ENCODE peak calls at places on chromosomes 5 and 9, in ten cellular contexts. One of them, this sample, is unnamed.

GRCh38 chr5:8457187-8458037 is 588.5 kb downstream of the MTRR start:
- DNase-seq in kidney glomerular epithelial cell: peak
- DNase-seq in T-helper 9 cell: peak
- DNase-seq in A549: peak
- DNase-seq in left colon: peak
- DNase-seq in skeletal muscle cell: peak
- DNase-seq in stimulated activated CD4-positive, alpha-beta T cell treated with anti-CD3 and anti-CD28 coated beads, Interleukin-4, amount 100 ng/mL, for 48 hours: peak
- DNase-seq in T-helper 1 cell: peak
- DNase-seq in erythroblast: peak
- DNase-seq in astrocyte of the spinal cord: peak
- DNase-seq in this sample: peak

GRCh38 chr5:178785999-178786398 is 55.5 kb upstream of the ZNF354A start:
- DNase-seq in T-helper 9 cell: no peak
- DNase-seq in astrocyte of the spinal cord: no peak
- DNase-seq in T-helper 1 cell: no peak
- DNase-seq in kidney glomerular epithelial cell: no peak
- DNase-seq in erythroblast: no peak
- DNase-seq in stimulated activated CD4-positive, alpha-beta T cell treated with anti-CD3 and anti-CD28 coated beads, Interleukin-4, amount 100 ng/mL, for 48 hours: no peak
- DNase-seq in skeletal muscle cell: no peak
- DNase-seq in left colon: no peak
- DNase-seq in A549: peak
- DNase-seq in this sample: peak

GRCh38 chr5:123367739-123368138 is 55.5 kb downstream of the CEP120 start:
- DNase-seq in stimulated activated CD4-positive, alpha-beta T cell treated with anti-CD3 and anti-CD28 coated beads, Interleukin-4, amount 100 ng/mL, for 48 hours: no peak
- DNase-seq in T-helper 9 cell: no peak
- DNase-seq in skeletal muscle cell: no peak
- DNase-seq in astrocyte of the spinal cord: peak
- DNase-seq in erythroblast: no peak
- DNase-seq in left colon: no peak
- DNase-seq in kidney glomerular epithelial cell: no peak
- DNase-seq in A549: no peak
- DNase-seq in T-helper 1 cell: no peak
- DNase-seq in this sample: no peak

GRCh38 chr5:139765409-139766217 is 30.0 kb upstream of the PSD2 start:
- DNase-seq in stimulated activated CD4-positive, alpha-beta T cell treated with anti-CD3 and anti-CD28 coated beads, Interleukin-4, amount 100 ng/mL, for 48 hours: peak
- DNase-seq in T-helper 9 cell: peak
- DNase-seq in A549: peak
- DNase-seq in astrocyte of the spinal cord: peak
- DNase-seq in left colon: peak
- DNase-seq in erythroblast: peak
- DNase-seq in kidney glomerular epithelial cell: no peak
- DNase-seq in skeletal muscle cell: no peak
- DNase-seq in T-helper 1 cell: peak
- DNase-seq in this sample: peak

GRCh38 chr9:93022721-93023520 is 35.6 kb upstream of the SUSD3 start:
- DNase-seq in T-helper 9 cell: no peak
- DNase-seq in skeletal muscle cell: no peak
- DNase-seq in astrocyte of the spinal cord: no peak
- DNase-seq in A549: no peak
- DNase-seq in left colon: no peak
- DNase-seq in kidney glomerular epithelial cell: no peak
- DNase-seq in T-helper 1 cell: no peak
- DNase-seq in stimulated activated CD4-positive, alpha-beta T cell treated with anti-CD3 and anti-CD28 coated beads, Interleukin-4, amount 100 ng/mL, for 48 hours: no peak
- DNase-seq in erythroblast: no peak
- DNase-seq in this sample: no peak

GRCh38 chr9:131651599-131651998 is 88.3 kb downstream of the RAPGEF1 start:
- DNase-seq in T-helper 9 cell: no peak
- DNase-seq in skeletal muscle cell: no peak
- DNase-seq in erythroblast: no peak
- DNase-seq in kidney glomerular epithelial cell: no peak
- DNase-seq in A549: no peak
- DNase-seq in stimulated activated CD4-positive, alpha-beta T cell treated with anti-CD3 and anti-CD28 coated beads, Interleukin-4, amount 100 ng/mL, for 48 hours: no peak
- DNase-seq in T-helper 1 cell: no peak
- DNase-seq in left colon: no peak
- DNase-seq in astrocyte of the spinal cord: no peak
- DNase-seq in this sample: no peak

GRCh38 chr5:157442989-157443619 is 16.9 kb upstream of the NIPAL4 start:
- DNase-seq in A549: no peak
- DNase-seq in skeletal muscle cell: no peak
- DNase-seq in erythroblast: no peak
- DNase-seq in T-helper 9 cell: no peak
- DNase-seq in kidney glomerular epithelial cell: no peak
- DNase-seq in astrocyte of the spinal cord: no peak
- DNase-seq in left colon: no peak
- DNase-seq in T-helper 1 cell: no peak
- DNase-seq in stimulated activated CD4-positive, alpha-beta T cell treated with anti-CD3 and anti-CD28 coated beads, Interleukin-4, amount 100 ng/mL, for 48 hours: no peak
- DNase-seq in this sample: no peak

GRCh38 chr5:62466228-62466627 is 53.7 kb downstream of the IPO11 start:
- DNase-seq in T-helper 9 cell: no peak
- DNase-seq in A549: no peak
- DNase-seq in left colon: no peak
- DNase-seq in skeletal muscle cell: no peak
- DNase-seq in T-helper 1 cell: no peak
- DNase-seq in kidney glomerular epithelial cell: no peak
- DNase-seq in stimulated activated CD4-positive, alpha-beta T cell treated with anti-CD3 and anti-CD28 coated beads, Interleukin-4, amount 100 ng/mL, for 48 hours: no peak
- DNase-seq in astrocyte of the spinal cord: no peak
- DNase-seq in erythroblast: no peak
- DNase-seq in this sample: no peak

GRCh38 chr5:90747175-90747574 is 188.6 kb downstream of the ADGRV1 start:
- DNase-seq in left colon: no peak
- DNase-seq in skeletal muscle cell: peak
- DNase-seq in astrocyte of the spinal cord: peak
- DNase-seq in T-helper 1 cell: no peak
- DNase-seq in kidney glomerular epithelial cell: peak
- DNase-seq in A549: no peak
- DNase-seq in T-helper 9 cell: no peak
- DNase-seq in stimulated activated CD4-positive, alpha-beta T cell treated with anti-CD3 and anti-CD28 coated beads, Interleukin-4, amount 100 ng/mL, for 48 hours: no peak
- DNase-seq in erythroblast: no peak
- DNase-seq in this sample: peak

GRCh38 chr5:122756263-122756911 is 18.5 kb upstream of the SNX2 start:
- DNase-seq in erythroblast: no peak
- DNase-seq in astrocyte of the spinal cord: peak
- DNase-seq in A549: no peak
- DNase-seq in skeletal muscle cell: peak
- DNase-seq in stimulated activated CD4-positive, alpha-beta T cell treated with anti-CD3 and anti-CD28 coated beads, Interleukin-4, amount 100 ng/mL, for 48 hours: no peak
- DNase-seq in T-helper 1 cell: no peak
- DNase-seq in left colon: no peak
- DNase-seq in T-helper 9 cell: no peak
- DNase-seq in kidney glomerular epithelial cell: peak
- DNase-seq in this sample: no peak

GRCh38 chr5:167973126-167973525 is 318.3 kb upstream of the WWC1 start:
- DNase-seq in kidney glomerular epithelial cell: no peak
- DNase-seq in A549: no peak
- DNase-seq in skeletal muscle cell: no peak
- DNase-seq in T-helper 9 cell: no peak
- DNase-seq in T-helper 1 cell: no peak
- DNase-seq in astrocyte of the spinal cord: no peak
- DNase-seq in stimulated activated CD4-positive, alpha-beta T cell treated with anti-CD3 and anti-CD28 coated beads, Interleukin-4, amount 100 ng/mL, for 48 hours: no peak
- DNase-seq in erythroblast: no peak
- DNase-seq in left colon: no peak
- DNase-seq in this sample: no peak

GRCh38 chr9:36914212-36914577 is 119.9 kb downstream of the PAX5 start:
- DNase-seq in kidney glomerular epithelial cell: no peak
- DNase-seq in T-helper 9 cell: no peak
- DNase-seq in T-helper 1 cell: no peak
- DNase-seq in A549: no peak
- DNase-seq in left colon: no peak
- DNase-seq in skeletal muscle cell: no peak
- DNase-seq in stimulated activated CD4-positive, alpha-beta T cell treated with anti-CD3 and anti-CD28 coated beads, Interleukin-4, amount 100 ng/mL, for 48 hours: no peak
- DNase-seq in astrocyte of the spinal cord: no peak
- DNase-seq in erythroblast: no peak
- DNase-seq in this sample: no peak

GRCh38 chr5:132961887-132962286 is 1.5 kb downstream of the AFF4 start:
- DNase-seq in T-helper 1 cell: no peak
- DNase-seq in astrocyte of the spinal cord: peak
- DNase-seq in erythroblast: peak
- DNase-seq in left colon: no peak
- DNase-seq in stimulated activated CD4-positive, alpha-beta T cell treated with anti-CD3 and anti-CD28 coated beads, Interleukin-4, amount 100 ng/mL, for 48 hours: no peak
- DNase-seq in kidney glomerular epithelial cell: peak
- DNase-seq in skeletal muscle cell: no peak
- DNase-seq in T-helper 9 cell: no peak
- DNase-seq in A549: no peak
- DNase-seq in this sample: no peak

GRCh38 chr9:118529210-118529609 is 825.0 kb downstream of the TLR4 start:
- DNase-seq in A549: no peak
- DNase-seq in kidney glomerular epithelial cell: no peak
- DNase-seq in T-helper 9 cell: no peak
- DNase-seq in astrocyte of the spinal cord: peak
- DNase-seq in erythroblast: no peak
- DNase-seq in stimulated activated CD4-positive, alpha-beta T cell treated with anti-CD3 and anti-CD28 coated beads, Interleukin-4, amount 100 ng/mL, for 48 hours: no peak
- DNase-seq in T-helper 1 cell: no peak
- DNase-seq in skeletal muscle cell: peak
- DNase-seq in left colon: no peak
- DNase-seq in this sample: no peak

GRCh38 chr5:58447231-58447630 is 12.7 kb downstream of the PLK2 start:
- DNase-seq in A549: no peak
- DNase-seq in skeletal muscle cell: no peak
- DNase-seq in T-helper 9 cell: no peak
- DNase-seq in left colon: no peak
- DNase-seq in astrocyte of the spinal cord: peak
- DNase-seq in kidney glomerular epithelial cell: no peak
- DNase-seq in T-helper 1 cell: no peak
- DNase-seq in stimulated activated CD4-positive, alpha-beta T cell treated with anti-CD3 and anti-CD28 coated beads, Interleukin-4, amount 100 ng/mL, for 48 hours: no peak
- DNase-seq in erythroblast: no peak
- DNase-seq in this sample: no peak

GRCh38 chr5:74231697-74232096 is 408.8 kb downstream of the ENC1 start:
- DNase-seq in left colon: no peak
- DNase-seq in skeletal muscle cell: no peak
- DNase-seq in kidney glomerular epithelial cell: no peak
- DNase-seq in stimulated activated CD4-positive, alpha-beta T cell treated with anti-CD3 and anti-CD28 coated beads, Interleukin-4, amount 100 ng/mL, for 48 hours: no peak
- DNase-seq in T-helper 1 cell: no peak
- DNase-seq in A549: no peak
- DNase-seq in T-helper 9 cell: no peak
- DNase-seq in erythroblast: no peak
- DNase-seq in astrocyte of the spinal cord: no peak
- DNase-seq in this sample: no peak

GRCh38 chr5:125578551-125578950 is 832.1 kb upstream of the ZNF608 start:
- DNase-seq in A549: no peak
- DNase-seq in skeletal muscle cell: no peak
- DNase-seq in left colon: no peak
- DNase-seq in stimulated activated CD4-positive, alpha-beta T cell treated with anti-CD3 and anti-CD28 coated beads, Interleukin-4, amount 100 ng/mL, for 48 hours: no peak
- DNase-seq in kidney glomerular epithelial cell: no peak
- DNase-seq in T-helper 9 cell: no peak
- DNase-seq in T-helper 1 cell: no peak
- DNase-seq in erythroblast: no peak
- DNase-seq in astrocyte of the spinal cord: no peak
- DNase-seq in this sample: no peak

GRCh38 chr5:132207783-132208182 is 19.9 kb downstream of the P4HA2 start:
- DNase-seq in T-helper 9 cell: no peak
- DNase-seq in stimulated activated CD4-positive, alpha-beta T cell treated with anti-CD3 and anti-CD28 coated beads, Interleukin-4, amount 100 ng/mL, for 48 hours: no peak
- DNase-seq in erythroblast: no peak
- DNase-seq in A549: no peak
- DNase-seq in astrocyte of the spinal cord: peak
- DNase-seq in T-helper 1 cell: no peak
- DNase-seq in kidney glomerular epithelial cell: no peak
- DNase-seq in skeletal muscle cell: no peak
- DNase-seq in left colon: no peak
- DNase-seq in this sample: no peak

GRCh38 chr5:147169399-147169798 is 65.4 kb upstream of the STK32A start:
- DNase-seq in A549: no peak
- DNase-seq in left colon: no peak
- DNase-seq in erythroblast: no peak
- DNase-seq in T-helper 1 cell: no peak
- DNase-seq in astrocyte of the spinal cord: peak
- DNase-seq in kidney glomerular epithelial cell: peak
- DNase-seq in skeletal muscle cell: no peak
- DNase-seq in T-helper 9 cell: no peak
- DNase-seq in stimulated activated CD4-positive, alpha-beta T cell treated with anti-CD3 and anti-CD28 coated beads, Interleukin-4, amount 100 ng/mL, for 48 hours: no peak
- DNase-seq in this sample: no peak

GRCh38 chr5:108681079-108681921 is 66.4 kb upstream of the FER start:
- DNase-seq in skeletal muscle cell: peak
- DNase-seq in T-helper 1 cell: no peak
- DNase-seq in kidney glomerular epithelial cell: peak
- DNase-seq in left colon: peak
- DNase-seq in astrocyte of the spinal cord: peak
- DNase-seq in T-helper 9 cell: no peak
- DNase-seq in stimulated activated CD4-positive, alpha-beta T cell treated with anti-CD3 and anti-CD28 coated beads, Interleukin-4, amount 100 ng/mL, for 48 hours: no peak
- DNase-seq in A549: peak
- DNase-seq in erythroblast: peak
- DNase-seq in this sample: peak

GRCh38 chr9:112891521-112891920 is 845 bp upstream of the SLC46A2 start:
- DNase-seq in stimulated activated CD4-positive, alpha-beta T cell treated with anti-CD3 and anti-CD28 coated beads, Interleukin-4, amount 100 ng/mL, for 48 hours: no peak
- DNase-seq in A549: no peak
- DNase-seq in erythroblast: no peak
- DNase-seq in kidney glomerular epithelial cell: no peak
- DNase-seq in T-helper 1 cell: no peak
- DNase-seq in T-helper 9 cell: no peak
- DNase-seq in astrocyte of the spinal cord: no peak
- DNase-seq in skeletal muscle cell: no peak
- DNase-seq in left colon: no peak
- DNase-seq in this sample: no peak

GRCh38 chr9:124671861-124672260 is 99.2 kb downstream of the NR6A1 start:
- DNase-seq in T-helper 1 cell: no peak
- DNase-seq in left colon: no peak
- DNase-seq in stimulated activated CD4-positive, alpha-beta T cell treated with anti-CD3 and anti-CD28 coated beads, Interleukin-4, amount 100 ng/mL, for 48 hours: no peak
- DNase-seq in astrocyte of the spinal cord: no peak
- DNase-seq in A549: no peak
- DNase-seq in erythroblast: no peak
- DNase-seq in skeletal muscle cell: no peak
- DNase-seq in T-helper 9 cell: no peak
- DNase-seq in kidney glomerular epithelial cell: no peak
- DNase-seq in this sample: no peak

GRCh38 chr9:110148868-110149267 is 59.1 kb downstream of the C9orf152 start:
- DNase-seq in T-helper 9 cell: no peak
- DNase-seq in A549: no peak
- DNase-seq in left colon: no peak
- DNase-seq in kidney glomerular epithelial cell: no peak
- DNase-seq in stimulated activated CD4-positive, alpha-beta T cell treated with anti-CD3 and anti-CD28 coated beads, Interleukin-4, amount 100 ng/mL, for 48 hours: no peak
- DNase-seq in T-helper 1 cell: no peak
- DNase-seq in erythroblast: no peak
- DNase-seq in astrocyte of the spinal cord: no peak
- DNase-seq in skeletal muscle cell: peak
- DNase-seq in this sample: no peak

GRCh38 chr5:5537426-5537825 is 114.9 kb downstream of the ICE1 start:
- DNase-seq in stimulated activated CD4-positive, alpha-beta T cell treated with anti-CD3 and anti-CD28 coated beads, Interleukin-4, amount 100 ng/mL, for 48 hours: no peak
- DNase-seq in skeletal muscle cell: no peak
- DNase-seq in A549: no peak
- DNase-seq in erythroblast: no peak
- DNase-seq in T-helper 1 cell: no peak
- DNase-seq in T-helper 9 cell: no peak
- DNase-seq in left colon: no peak
- DNase-seq in astrocyte of the spinal cord: no peak
- DNase-seq in kidney glomerular epithelial cell: no peak
- DNase-seq in this sample: no peak

GRCh38 chr5:161686149-161686548 is 628 bp downstream of the GABRA6 start:
- DNase-seq in skeletal muscle cell: no peak
- DNase-seq in T-helper 1 cell: no peak
- DNase-seq in A549: no peak
- DNase-seq in erythroblast: no peak
- DNase-seq in kidney glomerular epithelial cell: no peak
- DNase-seq in left colon: no peak
- DNase-seq in stimulated activated CD4-positive, alpha-beta T cell treated with anti-CD3 and anti-CD28 coated beads, Interleukin-4, amount 100 ng/mL, for 48 hours: no peak
- DNase-seq in T-helper 9 cell: no peak
- DNase-seq in astrocyte of the spinal cord: no peak
- DNase-seq in this sample: no peak

GRCh38 chr9:104872959-104873850 is 54.8 kb downstream of the ABCA1 start:
- DNase-seq in stimulated activated CD4-positive, alpha-beta T cell treated with anti-CD3 and anti-CD28 coated beads, Interleukin-4, amount 100 ng/mL, for 48 hours: no peak
- DNase-seq in skeletal muscle cell: peak
- DNase-seq in erythroblast: no peak
- DNase-seq in A549: peak
- DNase-seq in T-helper 1 cell: no peak
- DNase-seq in astrocyte of the spinal cord: peak
- DNase-seq in kidney glomerular epithelial cell: peak
- DNase-seq in T-helper 9 cell: no peak
- DNase-seq in left colon: peak
- DNase-seq in this sample: no peak

GRCh38 chr5:31811210-31811609 is 172.3 kb downstream of the PDZD2 start:
- DNase-seq in kidney glomerular epithelial cell: peak
- DNase-seq in A549: peak
- DNase-seq in stimulated activated CD4-positive, alpha-beta T cell treated with anti-CD3 and anti-CD28 coated beads, Interleukin-4, amount 100 ng/mL, for 48 hours: no peak
- DNase-seq in T-helper 9 cell: no peak
- DNase-seq in T-helper 1 cell: no peak
- DNase-seq in left colon: no peak
- DNase-seq in astrocyte of the spinal cord: peak
- DNase-seq in erythroblast: peak
- DNase-seq in skeletal muscle cell: peak
- DNase-seq in this sample: no peak